ENCODE peak calls at places on chromosomes 4 and X, in ten cellular contexts. One of them, this sample, is unnamed.

GRCh38 chr4:2091990-2092652 is 33.0 kb downstream of the NAT8L start:
- DNase-seq in activated naive CD4-positive, alpha-beta T cell treated with anti-CD3 and anti-CD28 coated beads, Interleukin-2, amount 50 U/mL, for 16 hours: no peak
- DNase-seq in LoVo: no peak
- DNase-seq in stomach: peak
- DNase-seq in astrocyte: no peak
- DNase-seq in Right ventricle myocardium inferior: no peak
- DNase-seq in amygdala: no peak
- DNase-seq in adrenal gland: no peak
- DNase-seq in osteocyte: peak
- DNase-seq in AG20443: no peak
- DNase-seq in this sample: no peak

GRCh38 chrX:136768469-136769084 is 12.2 kb downstream of the ARHGEF6 start:
- DNase-seq in adrenal gland: peak
- DNase-seq in AG20443: peak
- DNase-seq in activated naive CD4-positive, alpha-beta T cell treated with anti-CD3 and anti-CD28 coated beads, Interleukin-2, amount 50 U/mL, for 16 hours: peak
- DNase-seq in stomach: no peak
- DNase-seq in astrocyte: peak
- DNase-seq in LoVo: no peak
- DNase-seq in amygdala: peak
- DNase-seq in osteocyte: no peak
- DNase-seq in Right ventricle myocardium inferior: peak
- DNase-seq in this sample: peak

GRCh38 chr4:183130328-183131155 is 31.5 kb downstream of the WWC2 start:
- DNase-seq in AG20443: no peak
- DNase-seq in activated naive CD4-positive, alpha-beta T cell treated with anti-CD3 and anti-CD28 coated beads, Interleukin-2, amount 50 U/mL, for 16 hours: no peak
- DNase-seq in osteocyte: no peak
- DNase-seq in amygdala: no peak
- DNase-seq in astrocyte: peak
- DNase-seq in adrenal gland: peak
- DNase-seq in LoVo: peak
- DNase-seq in stomach: peak
- DNase-seq in Right ventricle myocardium inferior: no peak
- DNase-seq in this sample: no peak

GRCh38 chr4:95869961-95870500 is 30.1 kb downstream of the PDHA2 start:
- DNase-seq in osteocyte: no peak
- DNase-seq in activated naive CD4-positive, alpha-beta T cell treated with anti-CD3 and anti-CD28 coated beads, Interleukin-2, amount 50 U/mL, for 16 hours: no peak
- DNase-seq in LoVo: no peak
- DNase-seq in AG20443: no peak
- DNase-seq in adrenal gland: no peak
- DNase-seq in stomach: no peak
- DNase-seq in astrocyte: no peak
- DNase-seq in amygdala: no peak
- DNase-seq in Right ventricle myocardium inferior: no peak
- DNase-seq in this sample: no peak

GRCh38 chr4:161823450-161823849 is 340.4 kb downstream of the FSTL5 start:
- DNase-seq in astrocyte: no peak
- DNase-seq in AG20443: no peak
- DNase-seq in amygdala: no peak
- DNase-seq in osteocyte: no peak
- DNase-seq in Right ventricle myocardium inferior: no peak
- DNase-seq in stomach: no peak
- DNase-seq in LoVo: no peak
- DNase-seq in adrenal gland: no peak
- DNase-seq in activated naive CD4-positive, alpha-beta T cell treated with anti-CD3 and anti-CD28 coated beads, Interleukin-2, amount 50 U/mL, for 16 hours: no peak
- DNase-seq in this sample: no peak

GRCh38 chrX:20253232-20253543 is 13.5 kb downstream of the RPS6KA3 start:
- DNase-seq in amygdala: no peak
- DNase-seq in AG20443: no peak
- DNase-seq in stomach: no peak
- DNase-seq in Right ventricle myocardium inferior: no peak
- DNase-seq in LoVo: no peak
- DNase-seq in astrocyte: no peak
- DNase-seq in activated naive CD4-positive, alpha-beta T cell treated with anti-CD3 and anti-CD28 coated beads, Interleukin-2, amount 50 U/mL, for 16 hours: no peak
- DNase-seq in adrenal gland: no peak
- DNase-seq in osteocyte: no peak
- DNase-seq in this sample: no peak

GRCh38 chrX:123736333-123736921 is 3.6 kb upstream of the THOC2 start:
- DNase-seq in AG20443: no peak
- DNase-seq in amygdala: no peak
- DNase-seq in LoVo: no peak
- DNase-seq in astrocyte: peak
- DNase-seq in osteocyte: peak
- DNase-seq in activated naive CD4-positive, alpha-beta T cell treated with anti-CD3 and anti-CD28 coated beads, Interleukin-2, amount 50 U/mL, for 16 hours: no peak
- DNase-seq in stomach: no peak
- DNase-seq in adrenal gland: no peak
- DNase-seq in Right ventricle myocardium inferior: no peak
- DNase-seq in this sample: no peak

GRCh38 chrX:57821703-57822375 is 88.4 kb downstream of the ZXDA start:
- DNase-seq in osteocyte: no peak
- DNase-seq in astrocyte: peak
- DNase-seq in LoVo: peak
- DNase-seq in Right ventricle myocardium inferior: no peak
- DNase-seq in amygdala: no peak
- DNase-seq in stomach: no peak
- DNase-seq in AG20443: peak
- DNase-seq in activated naive CD4-positive, alpha-beta T cell treated with anti-CD3 and anti-CD28 coated beads, Interleukin-2, amount 50 U/mL, for 16 hours: no peak
- DNase-seq in adrenal gland: peak
- DNase-seq in this sample: peak

GRCh38 chrX:107421337-107421736 is 28.1 kb upstream of the FRMPD3 start:
- DNase-seq in osteocyte: no peak
- DNase-seq in activated naive CD4-positive, alpha-beta T cell treated with anti-CD3 and anti-CD28 coated beads, Interleukin-2, amount 50 U/mL, for 16 hours: no peak
- DNase-seq in stomach: no peak
- DNase-seq in astrocyte: no peak
- DNase-seq in adrenal gland: no peak
- DNase-seq in Right ventricle myocardium inferior: no peak
- DNase-seq in LoVo: no peak
- DNase-seq in AG20443: no peak
- DNase-seq in amygdala: no peak
- DNase-seq in this sample: no peak

GRCh38 chrX:110086162-110086915 is 83.4 kb downstream of the TMEM164 start:
- DNase-seq in osteocyte: no peak
- DNase-seq in adrenal gland: no peak
- DNase-seq in stomach: no peak
- DNase-seq in Right ventricle myocardium inferior: no peak
- DNase-seq in astrocyte: peak
- DNase-seq in LoVo: no peak
- DNase-seq in activated naive CD4-positive, alpha-beta T cell treated with anti-CD3 and anti-CD28 coated beads, Interleukin-2, amount 50 U/mL, for 16 hours: no peak
- DNase-seq in amygdala: no peak
- DNase-seq in AG20443: no peak
- DNase-seq in this sample: no peak

GRCh38 chr4:2932951-2933565 is 30.1 kb downstream of the NOP14 start:
- DNase-seq in osteocyte: no peak
- DNase-seq in adrenal gland: no peak
- DNase-seq in astrocyte: no peak
- DNase-seq in stomach: peak
- DNase-seq in Right ventricle myocardium inferior: peak
- DNase-seq in LoVo: no peak
- DNase-seq in AG20443: no peak
- DNase-seq in amygdala: no peak
- DNase-seq in activated naive CD4-positive, alpha-beta T cell treated with anti-CD3 and anti-CD28 coated beads, Interleukin-2, amount 50 U/mL, for 16 hours: no peak
- DNase-seq in this sample: no peak

GRCh38 chrX:9988762-9989161 is 21.6 kb downstream of the CLDN34 start:
- DNase-seq in AG20443: peak
- DNase-seq in Right ventricle myocardium inferior: no peak
- DNase-seq in stomach: no peak
- DNase-seq in amygdala: no peak
- DNase-seq in astrocyte: no peak
- DNase-seq in LoVo: peak
- DNase-seq in osteocyte: no peak
- DNase-seq in adrenal gland: no peak
- DNase-seq in activated naive CD4-positive, alpha-beta T cell treated with anti-CD3 and anti-CD28 coated beads, Interleukin-2, amount 50 U/mL, for 16 hours: no peak
- DNase-seq in this sample: no peak

GRCh38 chr4:128538111-128538882 is 250.7 kb upstream of the PGRMC2 start:
- DNase-seq in LoVo: no peak
- DNase-seq in adrenal gland: no peak
- DNase-seq in astrocyte: no peak
- DNase-seq in osteocyte: no peak
- DNase-seq in activated naive CD4-positive, alpha-beta T cell treated with anti-CD3 and anti-CD28 coated beads, Interleukin-2, amount 50 U/mL, for 16 hours: no peak
- DNase-seq in amygdala: no peak
- DNase-seq in AG20443: peak
- DNase-seq in Right ventricle myocardium inferior: peak
- DNase-seq in stomach: no peak
- DNase-seq in this sample: no peak

GRCh38 chrX:119541188-119541587 is 24.0 kb downstream of the STEEP1 start:
- DNase-seq in Right ventricle myocardium inferior: no peak
- DNase-seq in osteocyte: no peak
- DNase-seq in adrenal gland: no peak
- DNase-seq in stomach: no peak
- DNase-seq in AG20443: peak
- DNase-seq in activated naive CD4-positive, alpha-beta T cell treated with anti-CD3 and anti-CD28 coated beads, Interleukin-2, amount 50 U/mL, for 16 hours: no peak
- DNase-seq in LoVo: no peak
- DNase-seq in astrocyte: peak
- DNase-seq in amygdala: no peak
- DNase-seq in this sample: no peak

GRCh38 chr4:53601251-53601764 is 10.0 kb upstream of the LNX1 start:
- DNase-seq in astrocyte: no peak
- DNase-seq in adrenal gland: no peak
- DNase-seq in amygdala: no peak
- DNase-seq in osteocyte: no peak
- DNase-seq in LoVo: peak
- DNase-seq in stomach: no peak
- DNase-seq in AG20443: no peak
- DNase-seq in activated naive CD4-positive, alpha-beta T cell treated with anti-CD3 and anti-CD28 coated beads, Interleukin-2, amount 50 U/mL, for 16 hours: no peak
- DNase-seq in Right ventricle myocardium inferior: peak
- DNase-seq in this sample: no peak

GRCh38 chrX:12210196-12210815 is 72.0 kb downstream of the FRMPD4 start:
- DNase-seq in stomach: no peak
- DNase-seq in Right ventricle myocardium inferior: no peak
- DNase-seq in LoVo: peak
- DNase-seq in astrocyte: peak
- DNase-seq in amygdala: no peak
- DNase-seq in adrenal gland: no peak
- DNase-seq in osteocyte: no peak
- DNase-seq in activated naive CD4-positive, alpha-beta T cell treated with anti-CD3 and anti-CD28 coated beads, Interleukin-2, amount 50 U/mL, for 16 hours: no peak
- DNase-seq in AG20443: peak
- DNase-seq in this sample: no peak

GRCh38 chr4:84697615-84698201 is 114.8 kb downstream of the CDS1 start:
- DNase-seq in osteocyte: no peak
- DNase-seq in astrocyte: no peak
- DNase-seq in AG20443: no peak
- DNase-seq in Right ventricle myocardium inferior: no peak
- DNase-seq in adrenal gland: no peak
- DNase-seq in amygdala: no peak
- DNase-seq in stomach: no peak
- DNase-seq in LoVo: no peak
- DNase-seq in activated naive CD4-positive, alpha-beta T cell treated with anti-CD3 and anti-CD28 coated beads, Interleukin-2, amount 50 U/mL, for 16 hours: no peak
- DNase-seq in this sample: no peak

GRCh38 chr4:142282870-142283431 is 563.1 kb downstream of the INPP4B start:
- DNase-seq in astrocyte: no peak
- DNase-seq in osteocyte: no peak
- DNase-seq in LoVo: no peak
- DNase-seq in Right ventricle myocardium inferior: no peak
- DNase-seq in AG20443: peak
- DNase-seq in activated naive CD4-positive, alpha-beta T cell treated with anti-CD3 and anti-CD28 coated beads, Interleukin-2, amount 50 U/mL, for 16 hours: no peak
- DNase-seq in amygdala: no peak
- DNase-seq in stomach: no peak
- DNase-seq in adrenal gland: peak
- DNase-seq in this sample: no peak

GRCh38 chr4:74379912-74380311 is 15.0 kb downstream of the EREG start:
- DNase-seq in AG20443: no peak
- DNase-seq in osteocyte: no peak
- DNase-seq in stomach: no peak
- DNase-seq in Right ventricle myocardium inferior: no peak
- DNase-seq in LoVo: no peak
- DNase-seq in adrenal gland: no peak
- DNase-seq in astrocyte: no peak
- DNase-seq in activated naive CD4-positive, alpha-beta T cell treated with anti-CD3 and anti-CD28 coated beads, Interleukin-2, amount 50 U/mL, for 16 hours: no peak
- DNase-seq in amygdala: no peak
- DNase-seq in this sample: no peak

GRCh38 chr4:3775011-3775410 is 8.8 kb downstream of the ADRA2C start:
- DNase-seq in AG20443: no peak
- DNase-seq in astrocyte: no peak
- DNase-seq in osteocyte: no peak
- DNase-seq in stomach: no peak
- DNase-seq in amygdala: no peak
- DNase-seq in activated naive CD4-positive, alpha-beta T cell treated with anti-CD3 and anti-CD28 coated beads, Interleukin-2, amount 50 U/mL, for 16 hours: no peak
- DNase-seq in adrenal gland: no peak
- DNase-seq in Right ventricle myocardium inferior: no peak
- DNase-seq in LoVo: no peak
- DNase-seq in this sample: no peak

GRCh38 chr4:85842540-85842939 is 367.6 kb downstream of the ARHGAP24 start:
- DNase-seq in adrenal gland: peak
- DNase-seq in AG20443: peak
- DNase-seq in activated naive CD4-positive, alpha-beta T cell treated with anti-CD3 and anti-CD28 coated beads, Interleukin-2, amount 50 U/mL, for 16 hours: no peak
- DNase-seq in Right ventricle myocardium inferior: no peak
- DNase-seq in LoVo: no peak
- DNase-seq in amygdala: peak
- DNase-seq in osteocyte: no peak
- DNase-seq in stomach: no peak
- DNase-seq in astrocyte: peak
- DNase-seq in this sample: no peak

GRCh38 chr4:154959756-154960155 is 178.7 kb downstream of the RBM46 start:
- DNase-seq in astrocyte: no peak
- DNase-seq in activated naive CD4-positive, alpha-beta T cell treated with anti-CD3 and anti-CD28 coated beads, Interleukin-2, amount 50 U/mL, for 16 hours: no peak
- DNase-seq in AG20443: no peak
- DNase-seq in LoVo: no peak
- DNase-seq in stomach: no peak
- DNase-seq in adrenal gland: no peak
- DNase-seq in Right ventricle myocardium inferior: no peak
- DNase-seq in amygdala: no peak
- DNase-seq in osteocyte: no peak
- DNase-seq in this sample: no peak

GRCh38 chr4:54513231-54513630 is 144.5 kb upstream of the KIT start:
- DNase-seq in osteocyte: no peak
- DNase-seq in AG20443: peak
- DNase-seq in astrocyte: peak
- DNase-seq in amygdala: no peak
- DNase-seq in activated naive CD4-positive, alpha-beta T cell treated with anti-CD3 and anti-CD28 coated beads, Interleukin-2, amount 50 U/mL, for 16 hours: no peak
- DNase-seq in adrenal gland: peak
- DNase-seq in LoVo: no peak
- DNase-seq in Right ventricle myocardium inferior: no peak
- DNase-seq in stomach: no peak
- DNase-seq in this sample: no peak

GRCh38 chr4:52051213-52051614 is at the start of gene SPATA18:
- DNase-seq in activated naive CD4-positive, alpha-beta T cell treated with anti-CD3 and anti-CD28 coated beads, Interleukin-2, amount 50 U/mL, for 16 hours: no peak
- DNase-seq in Right ventricle myocardium inferior: no peak
- DNase-seq in amygdala: no peak
- DNase-seq in LoVo: peak
- DNase-seq in astrocyte: peak
- DNase-seq in stomach: peak
- DNase-seq in osteocyte: no peak
- DNase-seq in AG20443: peak
- DNase-seq in adrenal gland: peak
- DNase-seq in this sample: no peak

GRCh38 chr4:73446336-73446938 is 10.4 kb downstream of the AFP start:
- DNase-seq in Right ventricle myocardium inferior: no peak
- DNase-seq in adrenal gland: peak
- DNase-seq in stomach: no peak
- DNase-seq in AG20443: peak
- DNase-seq in LoVo: peak
- DNase-seq in astrocyte: peak
- DNase-seq in activated naive CD4-positive, alpha-beta T cell treated with anti-CD3 and anti-CD28 coated beads, Interleukin-2, amount 50 U/mL, for 16 hours: no peak
- DNase-seq in amygdala: no peak
- DNase-seq in osteocyte: no peak
- DNase-seq in this sample: peak

GRCh38 chr4:73922766-73923630 is 53.8 kb downstream of the CXCL1 start:
- DNase-seq in astrocyte: peak
- DNase-seq in osteocyte: no peak
- DNase-seq in amygdala: no peak
- DNase-seq in stomach: no peak
- DNase-seq in AG20443: no peak
- DNase-seq in adrenal gland: no peak
- DNase-seq in LoVo: peak
- DNase-seq in Right ventricle myocardium inferior: no peak
- DNase-seq in activated naive CD4-positive, alpha-beta T cell treated with anti-CD3 and anti-CD28 coated beads, Interleukin-2, amount 50 U/mL, for 16 hours: no peak
- DNase-seq in this sample: peak

GRCh38 chr4:59987289-59987688 is 1212.8 kb upstream of the ADGRL3 start:
- DNase-seq in astrocyte: no peak
- DNase-seq in Right ventricle myocardium inferior: no peak
- DNase-seq in amygdala: no peak
- DNase-seq in LoVo: no peak
- DNase-seq in activated naive CD4-positive, alpha-beta T cell treated with anti-CD3 and anti-CD28 coated beads, Interleukin-2, amount 50 U/mL, for 16 hours: no peak
- DNase-seq in adrenal gland: no peak
- DNase-seq in AG20443: no peak
- DNase-seq in osteocyte: no peak
- DNase-seq in stomach: no peak
- DNase-seq in this sample: no peak

This sample was measured in HCT116.